ENCODE peak calls at places on chromosomes 11 and 22, in seven cellular contexts. S, W, E, J, F, A and M are unnamed samples.

GRCh38 chr22:49239264-49240015 is 588.2 kb downstream of the BRD1 start:
- DNase-seq in J (no peak), W (no peak), E (peak; percentile 13), F (no peak), A (no peak), S (no peak), M (no peak)

GRCh38 chr11:64173616-64174355 is 7.9 kb upstream of the MACROD1 start:
- DNase-seq in J (no peak), W (no peak), E (no peak), S (no peak), F (no peak), A (peak; percentile 85), M (no peak)

GRCh38 chr11:30914143-30914762 is 328.1 kb upstream of the MPPED2 start:
- DNase-seq in S (no peak), W (peak; percentile 16), E (peak; percentile 27), J (no peak), A (peak; percentile 55), F (peak; percentile 88), M (peak; percentile 92)

GRCh38 chr22:19114984-19115552 is 7.1 kb downstream of the DGCR2 start:
- DNase-seq in E (no peak), S (no peak), W (no peak), J (no peak), F (no peak), A (peak; percentile 15), M (no peak)

GRCh38 chr22:30637701-30638114 is 2.1 kb downstream of the SLC35E4 start:
- DNase-seq in J (no peak), E (no peak), S (no peak), W (no peak), A (no peak), F (no peak), M (no peak)

GRCh38 chr22:50002791-50003190 is 9.8 kb downstream of the IL17REL start:
- DNase-seq in W (no peak), A (peak; percentile 78), F (no peak), J (no peak), E (no peak), S (no peak), M (no peak)

GRCh38 chr11:130608267-130608666 is 159.8 kb downstream of the ADAMTS15 start:
- DNase-seq in S (no peak), W (no peak), E (no peak), A (no peak), J (no peak), F (no peak), M (no peak)

GRCh38 chr11:93823210-93823609 is 27.2 kb downstream of the VSTM5 start:
- DNase-seq in W (no peak), E (no peak), J (no peak), A (no peak), F (no peak), S (no peak), M (no peak)

GRCh38 chr11:58796333-58797049 is 48.0 kb downstream of the GLYATL2 start:
- DNase-seq in S (no peak), W (no peak), E (no peak), F (no peak), A (no peak), J (peak; percentile 75), M (no peak)

GRCh38 chr11:8068605-8069221 is 12.3 kb upstream of the TUB start:
- DNase-seq in E (peak; percentile 72), J (peak; percentile 83), W (peak; percentile 47), A (peak; percentile 96), F (no peak), S (no peak), M (peak; percentile 45)

GRCh38 chr11:26073646-26074045 is 258.3 kb upstream of the ANO3 start:
- DNase-seq in A (no peak), S (no peak), F (no peak), J (no peak), E (no peak), W (no peak), M (no peak)

GRCh38 chr22:49103314-49104052 is 724.2 kb downstream of the BRD1 start:
- DNase-seq in F (peak; percentile 37), S (no peak), W (no peak), E (no peak), A (peak; percentile 48), J (peak; percentile 38), M (no peak)

GRCh38 chr11:61637287-61637686 is 42.9 kb upstream of the DAGLA start:
- DNase-seq in F (no peak), S (no peak), E (no peak), J (no peak), W (no peak), A (no peak), M (no peak)

GRCh38 chr11:130561441-130561881 is 113.0 kb downstream of the ADAMTS15 start:
- DNase-seq in A (peak; percentile 91), F (no peak), J (no peak), W (no peak), E (no peak), S (no peak), M (no peak)

GRCh38 chr11:134132808-134133207 is 63.9 kb downstream of the JAM3 start:
- DNase-seq in F (no peak), A (no peak), E (no peak), S (no peak), W (no peak), J (no peak), M (no peak)
- H3K27ac ChIP-seq in F (no peak overlapping the region), A (no peak overlapping the region), E (no peak overlapping the region), S (no peak overlapping the region), W (no peak overlapping the region), J (no peak overlapping the region), M (no peak overlapping the region)

DNA sequence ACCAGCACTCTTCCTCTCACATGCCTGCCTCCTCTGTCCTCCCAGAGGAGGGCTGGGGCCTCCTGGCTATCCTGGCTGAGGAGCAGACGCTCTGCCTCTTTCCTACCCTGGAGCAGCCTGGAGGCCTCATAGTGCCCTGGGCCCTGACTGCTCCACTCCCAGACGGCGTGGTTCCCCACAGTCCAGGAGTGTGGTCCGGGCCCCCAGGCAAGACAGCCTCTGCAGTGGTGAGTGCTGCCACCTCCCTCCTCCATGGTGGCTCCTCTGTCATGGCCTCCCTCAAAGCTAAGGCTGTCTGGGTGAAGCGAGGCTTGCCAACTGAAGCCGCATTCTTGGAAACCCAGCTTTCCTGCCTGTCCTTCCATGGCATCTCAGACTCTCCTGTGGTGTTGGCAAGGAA is 19.8 kb downstream of the GAB4 start:
- DNase-seq in E (no peak), A (no peak), F (no peak), W (no peak), J (no peak), S (no peak), M (no peak)
- H3K27ac ChIP-seq in E (no peak overlapping the region), A (no peak overlapping the region), F (no peak overlapping the region), W (no peak overlapping the region), J (no peak overlapping the region), S (no peak overlapping the region), M (no peak overlapping the region)

GRCh38 chr11:101912823-101913284 is 2.0 kb upstream of the CEP126 start:
- DNase-seq in J (no peak), E (no peak), A (no peak), W (peak; percentile 45), F (no peak), S (no peak), M (no peak)

GRCh38 chr11:101914349-101914736 is 467 bp upstream of the CEP126 start:
- DNase-seq in W (no peak), A (peak; percentile 6), E (no peak), S (no peak), J (no peak), F (peak; percentile 11), M (no peak)

GRCh38 chr11:101907826-101908225 is 7.0 kb upstream of the CEP126 start:
- DNase-seq in J (no peak), W (no peak), F (no peak), E (no peak), S (no peak), A (peak; percentile 65), M (no peak)

GRCh38 chr11:101913631-101914030 is 1.2 kb upstream of the CEP126 start:
- DNase-seq in A (peak; percentile 23), F (no peak), E (no peak), J (no peak), W (no peak), S (no peak), M (no peak)

GRCh38 chr11:101909087-101909486 is 5.7 kb upstream of the CEP126 start:
- DNase-seq in W (no peak), A (no peak), S (no peak), E (no peak), F (no peak), J (no peak), M (no peak)
- H3K27ac ChIP-seq in W (no peak overlapping the region), A (no peak overlapping the region), S (no peak overlapping the region), E (no peak overlapping the region), F (no peak overlapping the region), J (no peak overlapping the region), M (no peak overlapping the region)

DNA sequence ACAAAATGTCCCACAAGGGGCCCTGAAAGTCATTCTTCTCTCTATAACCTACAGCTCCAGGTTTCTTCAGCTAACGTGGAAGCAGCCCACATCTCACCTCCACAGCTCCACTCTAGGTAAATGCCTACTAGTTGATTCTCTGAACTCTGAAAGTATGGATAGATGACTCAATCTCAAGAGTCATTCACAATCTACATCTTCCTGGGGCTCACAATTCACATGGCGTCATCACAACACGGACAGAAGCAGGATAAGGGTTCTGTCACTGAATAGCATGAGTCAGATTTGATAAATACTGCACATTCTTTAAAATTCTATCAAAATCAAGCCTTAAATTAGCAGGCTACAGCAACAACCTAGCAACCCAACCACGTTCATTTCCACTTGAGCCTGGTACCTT is 96.3 kb downstream of the PLEKHA7 start:
- DNase-seq in W (no peak), F (no peak), A (no peak), J (no peak), S (no peak), E (no peak), M (no peak)
- H3K27ac ChIP-seq in W (no peak overlapping the region), F (no peak overlapping the region), A (no peak overlapping the region), J (no peak overlapping the region), S (no peak overlapping the region), E (no peak overlapping the region), M (no peak overlapping the region)

DNA sequence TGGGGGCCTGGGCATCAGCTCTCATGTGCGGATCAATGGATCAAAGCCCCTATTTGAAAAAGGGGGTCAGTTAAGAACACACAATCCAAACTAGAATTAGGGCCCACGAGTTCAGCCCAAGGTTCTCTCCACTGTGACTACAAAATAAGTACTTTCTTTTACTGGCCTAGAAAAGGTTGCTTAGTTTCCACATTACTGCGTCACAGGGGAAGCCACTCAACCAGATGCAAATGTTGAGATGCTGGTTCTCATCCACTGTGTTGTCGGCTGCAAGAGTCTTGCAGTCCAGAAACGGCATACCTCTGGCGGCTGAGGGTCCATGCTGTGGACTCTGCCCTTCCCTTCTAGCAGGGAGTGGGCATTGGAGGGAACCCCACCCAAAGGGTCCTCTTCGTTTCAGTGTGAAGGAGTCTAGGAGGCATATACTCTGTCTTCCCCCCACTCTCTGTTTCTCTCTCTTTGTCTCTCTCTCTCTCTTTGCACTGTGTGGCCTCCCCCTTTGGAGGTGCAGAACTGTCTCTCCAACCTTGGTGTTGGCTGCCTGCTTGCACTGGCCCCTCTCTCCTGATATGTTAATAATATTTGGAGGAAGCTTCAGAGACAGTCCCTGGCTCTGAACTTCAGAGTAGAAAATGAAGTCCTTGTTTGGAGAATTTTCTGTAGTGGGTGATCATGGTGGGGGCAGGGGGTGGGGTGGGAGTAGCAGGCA is 99.1 kb upstream of the NNMT start:
- DNase-seq in S (no peak), F (no peak), W (no peak), A (no peak), J (no peak), E (no peak), M (no peak)
- H3K27ac ChIP-seq in S (no peak overlapping the region), F (no peak overlapping the region), W (no peak overlapping the region), A (no peak overlapping the region), J (peak overlapping the region; percentile 70), E (peak overlapping the region; percentile 88), M (peak overlapping the region; percentile 54)

GRCh38 chr22:48072777-48073176 is 1310.3 kb downstream of the TBC1D22A start:
- DNase-seq in J (no peak), S (no peak), F (peak; percentile 61), A (no peak), W (no peak), E (no peak), M (peak; percentile 73)
- H3K27ac ChIP-seq in J (no peak overlapping the region), S (no peak overlapping the region), F (no peak overlapping the region), A (no peak overlapping the region), W (no peak overlapping the region), E (no peak overlapping the region), M (no peak overlapping the region)